ENCODE peak calls at places on chromosomes 5 and 9, in six cellular contexts. One of them, this sample, is unnamed.

GRCh38 chr5:177494356-177495195 is 2.8 kb downstream of the PDLIM7 start:
- DNase-seq in lower lobe of right lung: peak
- DNase-seq in pancreas: peak
- DNase-seq in A549: peak
- DNase-seq in IMR-90: peak
- DNase-seq in WERI-Rb-1: peak
- DNase-seq in this sample: no peak

GRCh38 chr5:106940301-106940846 is 730.4 kb downstream of the EFNA5 start:
- DNase-seq in lower lobe of right lung: no peak
- DNase-seq in pancreas: no peak
- DNase-seq in A549: no peak
- DNase-seq in IMR-90: no peak
- DNase-seq in WERI-Rb-1: no peak
- DNase-seq in this sample: no peak

GRCh38 chr5:124371121-124371706 is 375.2 kb downstream of the ZNF608 start:
- DNase-seq in lower lobe of right lung: no peak
- DNase-seq in pancreas: peak
- DNase-seq in A549: no peak
- DNase-seq in IMR-90: peak
- DNase-seq in WERI-Rb-1: no peak
- DNase-seq in this sample: no peak

GRCh38 chr9:129432255-129432654 is 188.6 kb downstream of the C9orf50 start:
- DNase-seq in lower lobe of right lung: no peak
- DNase-seq in pancreas: no peak
- DNase-seq in A549: no peak
- DNase-seq in IMR-90: no peak
- DNase-seq in WERI-Rb-1: no peak
- DNase-seq in this sample: no peak

GRCh38 chr9:93586290-93587057 is 10.1 kb downstream of the PHF2 start:
- DNase-seq in lower lobe of right lung: peak
- DNase-seq in pancreas: peak
- DNase-seq in A549: no peak
- DNase-seq in IMR-90: no peak
- DNase-seq in WERI-Rb-1: no peak
- DNase-seq in this sample: no peak

GRCh38 chr5:77636423-77637169 is 1.9 kb downstream of the OTP start:
- DNase-seq in lower lobe of right lung: no peak
- DNase-seq in pancreas: no peak
- DNase-seq in A549: no peak
- DNase-seq in IMR-90: no peak
- DNase-seq in WERI-Rb-1: no peak
- DNase-seq in this sample: no peak

GRCh38 chr9:19231126-19232035 is 888 bp downstream of the DENND4C start:
- DNase-seq in lower lobe of right lung: no peak
- DNase-seq in pancreas: no peak
- DNase-seq in A549: peak
- DNase-seq in IMR-90: peak
- DNase-seq in WERI-Rb-1: no peak
- DNase-seq in this sample: no peak

GRCh38 chr5:168793844-168794837 is 215.0 kb upstream of the PANK3 start:
- DNase-seq in lower lobe of right lung: peak
- DNase-seq in pancreas: no peak
- DNase-seq in A549: peak
- DNase-seq in IMR-90: peak
- DNase-seq in WERI-Rb-1: no peak
- DNase-seq in this sample: peak

DNA sequence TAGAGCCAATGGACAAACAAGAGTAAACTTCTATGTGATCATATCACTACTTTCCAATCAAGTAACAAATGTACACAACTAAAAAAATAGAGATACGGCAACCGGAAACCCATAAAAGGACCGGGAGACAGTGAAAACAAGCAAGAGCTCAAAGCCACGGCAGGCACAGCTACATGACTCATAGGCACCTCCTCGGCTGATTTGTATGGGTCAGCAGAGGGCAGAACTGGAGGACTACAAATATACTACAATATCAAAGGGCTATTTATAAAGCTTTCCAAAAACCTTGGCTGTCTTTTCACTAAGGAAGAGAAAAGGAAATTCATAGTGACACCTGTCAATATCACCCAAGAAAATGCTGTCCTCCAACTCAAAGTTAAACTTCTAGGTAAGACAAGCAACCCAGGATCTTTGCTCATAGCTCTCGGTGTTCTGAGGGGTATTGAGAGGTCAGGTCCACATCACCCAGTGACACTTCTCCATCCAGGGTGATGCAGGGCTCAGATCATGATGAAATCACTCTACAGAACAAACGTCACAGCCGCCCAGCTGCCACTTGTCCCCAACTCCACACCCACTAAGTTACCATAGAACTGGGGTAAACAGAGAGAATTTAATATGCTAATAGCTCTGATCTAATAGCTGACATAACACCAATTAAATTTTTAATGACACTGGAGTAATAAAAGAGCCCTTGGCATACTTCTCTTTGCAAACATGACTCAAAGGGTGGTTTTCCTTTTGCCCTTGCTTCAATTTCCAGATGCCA is 41.3 kb downstream of the PFDN1 start:
- DNase-seq in lower lobe of right lung: peak
- DNase-seq in pancreas: peak
- DNase-seq in A549: peak
- DNase-seq in IMR-90: peak
- DNase-seq in WERI-Rb-1: no peak
- DNase-seq in this sample: peak
- H3K4me3 ChIP-seq in lower lobe of right lung: no peak
- H3K4me3 ChIP-seq in pancreas: no peak
- H3K4me3 ChIP-seq in A549: peak
- H3K4me3 ChIP-seq in IMR-90: no peak
- H3K4me3 ChIP-seq in WERI-Rb-1: no peak
- H3K4me3 ChIP-seq in this sample: peak

DNA sequence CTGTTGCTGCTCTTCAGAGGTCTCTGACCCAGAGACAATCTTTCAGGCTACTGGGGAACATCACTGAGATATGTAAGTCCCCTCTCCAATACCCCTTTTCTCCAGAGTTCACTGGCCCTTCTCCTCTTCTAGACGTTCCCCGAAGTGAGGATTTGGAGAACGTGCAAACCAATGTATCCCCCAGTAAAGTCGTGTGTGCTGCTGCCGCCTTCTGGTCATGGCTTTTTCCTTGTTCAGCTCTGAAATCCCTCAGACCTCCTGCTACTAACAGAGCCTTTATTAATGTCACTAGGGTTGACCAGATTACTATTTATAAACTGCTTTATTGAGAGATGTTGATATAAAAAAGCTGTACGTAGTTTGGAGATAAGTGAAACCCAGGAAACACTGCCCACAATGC is 1028.6 kb downstream of the CDH9 start:
- DNase-seq in lower lobe of right lung: no peak
- DNase-seq in pancreas: no peak
- DNase-seq in A549: no peak
- DNase-seq in IMR-90: no peak
- DNase-seq in WERI-Rb-1: peak
- DNase-seq in this sample: peak
- TF ChIP-seq CTCF in lower lobe of right lung: no peak
- TF ChIP-seq CTCF in pancreas: no peak
- TF ChIP-seq CTCF in A549: peak
- TF ChIP-seq CTCF in IMR-90: no peak
- TF ChIP-seq CTCF in WERI-Rb-1: peak
- TF ChIP-seq CTCF in this sample: no peak

GRCh38 chr9:121556580-121556979 is 56.9 kb upstream of the GGTA1 start:
- DNase-seq in lower lobe of right lung: no peak
- DNase-seq in pancreas: no peak
- DNase-seq in A549: no peak
- DNase-seq in IMR-90: peak
- DNase-seq in WERI-Rb-1: no peak
- DNase-seq in this sample: no peak
- H3K27ac ChIP-seq in lower lobe of right lung: no peak
- H3K27ac ChIP-seq in pancreas: no peak
- H3K27ac ChIP-seq in A549: no peak
- H3K27ac ChIP-seq in IMR-90: no peak
- H3K27ac ChIP-seq in WERI-Rb-1: no peak
- H3K27ac ChIP-seq in this sample: no peak

DNA sequence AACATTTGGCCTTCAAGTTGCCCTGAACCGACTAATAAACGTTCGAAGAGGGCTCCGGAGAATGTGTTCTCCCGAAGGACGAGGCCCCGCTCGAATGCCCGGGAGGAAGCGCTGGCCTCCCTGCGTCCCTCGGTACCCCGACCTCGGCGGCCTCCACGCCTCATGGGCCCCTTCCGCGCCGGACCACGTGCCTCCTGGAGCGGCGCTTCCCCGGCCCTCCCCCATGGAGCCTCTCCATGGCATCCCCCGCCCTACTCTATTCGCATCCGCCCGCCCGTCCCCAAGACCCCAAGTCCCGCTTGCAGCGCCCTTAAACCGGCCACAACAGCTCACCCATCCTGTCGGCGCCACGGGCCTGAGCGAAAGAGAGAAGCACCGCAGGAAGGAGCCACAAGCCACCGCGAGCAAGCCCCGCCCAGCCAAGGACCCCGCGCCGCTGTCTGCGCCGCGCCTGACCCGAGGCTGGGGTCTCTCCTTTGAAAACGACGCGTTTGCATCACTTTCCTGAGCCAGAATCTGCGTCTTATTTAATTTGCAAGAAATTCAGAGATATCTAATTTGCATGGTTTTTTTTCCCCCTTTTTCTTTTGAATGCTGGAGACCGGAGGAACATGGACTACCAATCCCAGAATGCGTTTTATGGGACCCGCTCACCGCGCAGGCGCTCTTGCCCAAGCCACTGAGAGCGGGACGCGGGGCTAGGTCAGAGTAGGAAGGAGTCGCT is at the start of gene RPS23:
- DNase-seq in lower lobe of right lung: peak
- DNase-seq in pancreas: peak
- DNase-seq in A549: peak
- DNase-seq in IMR-90: peak
- DNase-seq in WERI-Rb-1: peak
- DNase-seq in this sample: peak
- H3K4me3 ChIP-seq in lower lobe of right lung: peak
- H3K4me3 ChIP-seq in pancreas: peak
- H3K4me3 ChIP-seq in A549: peak
- H3K4me3 ChIP-seq in IMR-90: peak
- H3K4me3 ChIP-seq in WERI-Rb-1: peak
- H3K4me3 ChIP-seq in this sample: peak

GRCh38 chr9:35026671-35027070 is 37.1 kb downstream of the DNAJB5 start:
- DNase-seq in lower lobe of right lung: no peak
- DNase-seq in pancreas: no peak
- DNase-seq in A549: no peak
- DNase-seq in IMR-90: no peak
- DNase-seq in WERI-Rb-1: no peak
- DNase-seq in this sample: no peak
- TF ChIP-seq CTCF in lower lobe of right lung: no peak
- TF ChIP-seq CTCF in pancreas: no peak
- TF ChIP-seq CTCF in A549: no peak
- TF ChIP-seq CTCF in IMR-90: no peak
- TF ChIP-seq CTCF in WERI-Rb-1: no peak
- TF ChIP-seq CTCF in this sample: no peak

This sample was measured in dorsolateral prefrontal cortex.